ENCODE peak calls at places on chromosomes 3 and 15, in four cellular contexts. R, F, L and X are unnamed samples. For H3K4me1, the result is how much of the 10 kb centered on the place peaks cover.

GRCh38 chr15:74378853-74379252 is 11.4 kb upstream of the CYP11A1 start:
- DNase-seq in R (no peak), F (no peak), L (no peak), X (no peak)

GRCh38 chr3:98027084-98027445 is 8.1 kb downstream of the GABRR3 start:
- DNase-seq in F (no peak), R (no peak), L (no peak), X (no peak)

GRCh38 chr3:135084404-135084803 is 289.3 kb downstream of the EPHB1 start:
- DNase-seq in F (no peak), R (no peak), L (no peak), X (no peak)

GRCh38 chr3:39934696-39935095 is 125.3 kb downstream of the MYRIP start:
- DNase-seq in F (no peak), R (no peak), L (no peak), X (no peak)

GRCh38 chr3:190862209-190863118 is at the start of gene GMNC:
- DNase-seq in F (peak), L (peak), R (peak), X (peak)

GRCh38 chr15:41955807-41956525 is 16.4 kb downstream of the EHD4 start:
- DNase-seq in F (no peak), L (no peak), R (peak), X (no peak)

GRCh38 chr3:117914540-117914939 is 1120.1 kb downstream of the IGSF11 start:
- DNase-seq in L (no peak), F (no peak), R (no peak), X (no peak)

GRCh38 chr3:97269202-97269601 is 454.8 kb downstream of the EPHA6 start:
- DNase-seq in F (no peak), L (no peak), R (no peak), X (no peak)

GRCh38 chr3:32460031-32460749 is 42.5 kb downstream of the CMTM6 start:
- DNase-seq in F (no peak), R (no peak), L (no peak), X (no peak)

GRCh38 chr3:188320757-188321156 is 166.8 kb downstream of the LPP start:
- DNase-seq in F (no peak), L (no peak), R (no peak), X (no peak)

GRCh38 chr15:64284037-64284436 is 71.9 kb downstream of the CSNK1G1 start:
- DNase-seq in F (no peak), R (no peak), L (no peak), X (no peak)

DNA sequence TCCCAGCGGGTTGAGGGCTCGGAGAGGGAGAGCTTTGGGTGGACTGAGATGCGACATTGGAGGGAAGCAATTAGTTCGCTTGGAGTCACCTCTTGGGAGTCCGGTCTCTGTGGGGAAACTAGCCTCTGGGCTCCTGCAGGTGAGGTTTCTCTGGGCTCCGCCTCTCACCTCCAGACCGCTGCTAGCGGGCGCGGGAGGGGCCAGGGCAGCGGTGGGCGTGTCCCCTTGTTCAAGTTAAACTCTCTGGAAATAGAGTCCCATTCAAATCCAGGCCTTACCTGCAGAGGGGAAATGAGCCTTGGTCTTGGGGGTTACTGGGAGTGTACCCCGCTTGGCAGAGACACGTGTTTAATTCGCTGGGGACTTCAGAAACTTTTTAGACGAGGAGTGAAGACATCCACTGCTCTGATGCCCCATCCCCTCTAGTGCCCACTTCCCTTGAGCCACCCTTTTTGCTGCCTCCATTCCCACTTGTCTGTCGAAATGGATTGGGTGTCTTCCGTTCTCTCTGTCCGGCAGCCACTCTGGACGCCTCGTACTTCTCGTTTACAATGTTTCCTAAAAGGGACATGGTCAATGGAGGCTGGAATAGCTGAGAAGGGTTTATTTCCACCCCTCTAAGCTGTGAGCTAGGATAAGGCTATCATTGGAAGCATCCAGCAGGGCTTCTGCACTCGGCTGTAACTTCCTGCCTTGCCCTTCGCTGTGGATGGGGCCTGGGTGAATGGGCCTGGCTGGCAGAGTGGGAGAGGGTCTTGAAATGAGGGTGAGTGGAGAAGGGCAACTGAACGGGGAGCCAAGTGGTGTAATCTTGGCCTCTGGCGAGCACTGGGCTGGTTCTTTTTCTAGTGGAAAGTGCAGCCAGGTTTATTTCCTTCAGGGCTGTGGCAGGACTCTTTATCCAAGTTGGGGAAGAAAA is 1.1 kb downstream of the MITF start:
- DNase-seq in L (peak), F (peak), R (peak), X (no peak)
- H3K4me3 ChIP-seq in L (peak), F (peak), R (peak), X (peak)

DNA sequence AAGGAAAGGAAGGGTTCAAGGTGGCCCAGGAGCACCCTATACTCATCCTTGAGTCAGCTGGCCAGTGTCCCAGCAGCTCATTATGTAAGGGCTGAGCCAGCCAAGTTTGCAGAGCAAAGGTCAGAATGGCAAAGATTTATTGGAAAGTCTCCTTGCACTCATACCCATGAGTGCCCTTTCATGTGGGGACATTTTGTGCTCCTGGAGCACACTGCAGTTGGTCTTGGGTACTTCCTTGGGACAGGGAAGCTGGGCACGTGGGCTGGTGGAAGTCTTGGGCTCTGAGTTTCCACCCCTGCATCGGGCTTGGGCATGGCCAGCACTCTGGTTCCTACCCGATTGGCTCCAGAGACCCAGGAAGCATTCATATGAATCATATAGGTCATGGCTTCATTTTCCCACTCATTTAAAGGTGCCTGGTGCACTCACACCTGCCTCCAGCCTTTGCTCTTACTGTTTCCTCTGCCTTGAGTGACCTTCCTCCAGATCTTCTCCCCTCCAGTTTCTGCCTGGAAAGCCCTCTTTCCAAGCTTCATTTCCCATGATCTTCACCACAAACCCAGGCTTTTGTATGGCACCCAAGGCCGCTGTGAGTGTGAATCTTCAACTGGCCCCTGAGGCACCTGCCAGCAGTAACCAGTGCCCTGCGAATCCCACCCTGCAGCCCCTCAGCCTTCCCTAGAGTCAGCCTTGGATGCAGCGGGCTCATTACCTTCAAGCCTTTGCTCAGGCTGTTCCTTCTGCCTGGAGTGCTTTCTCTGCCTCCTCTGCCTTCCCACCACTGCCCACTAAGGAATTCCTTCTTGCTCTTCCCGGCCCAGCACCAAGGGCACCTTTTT is 10.5 kb upstream of the PRKCD start:
- DNase-seq in R (peak), L (peak), F (no peak), X (peak)
- H3K4me1 ChIP-seq in R (half or more), L (under half), F (under half), X (under half)

DNA sequence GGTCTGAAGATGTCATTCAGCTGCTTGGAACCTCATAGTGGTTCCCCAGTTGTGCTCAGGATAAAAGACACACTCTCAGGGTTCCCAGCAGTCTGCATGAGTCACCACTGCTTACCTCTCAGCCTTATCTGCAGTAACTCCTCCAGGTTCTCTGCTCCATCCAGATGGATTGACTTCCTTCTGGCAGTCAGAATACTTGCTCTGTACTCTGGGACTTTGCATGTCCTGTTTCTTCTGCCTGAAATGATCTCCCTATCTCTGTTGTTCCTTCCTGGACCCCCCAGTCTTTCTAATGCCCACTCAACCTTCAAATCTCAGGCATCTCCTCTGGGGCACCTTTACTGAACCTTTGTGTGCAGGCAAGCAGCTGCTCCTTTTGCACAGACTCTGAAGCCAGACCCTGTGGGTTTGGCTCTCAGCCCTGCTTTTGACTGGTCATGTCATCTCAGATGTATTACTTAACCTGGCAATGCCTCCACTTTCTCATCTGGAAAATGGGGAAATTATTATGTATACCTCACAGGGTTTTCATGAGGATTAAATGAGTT is 38.4 kb downstream of the ITPR1 start:
- DNase-seq in F (no peak), R (no peak), L (no peak), X (no peak)
- H3K27ac ChIP-seq in F (no peak), R (no peak), L (no peak), X (no peak)

GRCh38 chr15:70133781-70134180 is 36.1 kb upstream of the TLE3 start:
- DNase-seq in F (no peak), L (no peak), R (no peak), X (no peak)
- H3K4me3 ChIP-seq in F (no peak), L (no peak), R (no peak), X (no peak)

DNA sequence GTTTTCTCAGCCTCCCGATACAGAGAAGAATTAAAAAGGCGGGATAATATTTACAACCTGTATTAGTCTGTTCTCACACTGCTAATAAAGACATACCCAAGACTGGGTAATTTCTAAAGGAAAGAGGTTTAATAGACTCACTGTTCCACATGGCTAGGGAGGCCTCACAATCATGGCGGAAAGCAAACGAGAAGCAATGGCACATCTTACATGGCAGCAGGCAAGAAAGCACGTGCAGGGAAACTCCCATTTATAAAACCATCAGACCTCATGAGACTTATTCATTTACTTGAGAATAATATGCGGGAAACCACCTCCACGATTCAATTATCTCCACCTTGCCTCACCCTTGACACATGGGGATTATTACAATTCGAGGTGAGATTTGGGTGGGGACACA is 27.5 kb upstream of the RPL39L start:
- DNase-seq in F (no peak), L (no peak), R (no peak), X (no peak)
- H3K4me1 ChIP-seq in F (under half), L (under half), R (under half), X (under half)

GRCh38 chr3:194582196-194582905 is 50.9 kb downstream of the TMEM44 start:
- DNase-seq in R (no peak), L (no peak), F (no peak), X (no peak)

GRCh38 chr3:194584435-194584776 is 48.8 kb downstream of the TMEM44 start:
- DNase-seq in F (no peak), R (no peak), L (no peak), X (no peak)

GRCh38 chr3:194585880-194586281 is 47.3 kb downstream of the TMEM44 start:
- DNase-seq in R (no peak), L (no peak), F (no peak), X (no peak)

GRCh38 chr3:194586839-194587238 is 46.4 kb downstream of the TMEM44 start:
- DNase-seq in L (no peak), R (no peak), F (no peak), X (no peak)

GRCh38 chr3:194584866-194585265 is 48.4 kb downstream of the TMEM44 start:
- DNase-seq in R (no peak), L (no peak), F (no peak), X (no peak)
- H3K27ac ChIP-seq in R (no peak), L (peak), F (no peak), X (no peak)

GRCh38 chr15:37105795-37106333 is 5.5 kb upstream of the MEIS2 start:
- DNase-seq in F (no peak), L (no peak), R (no peak), X (no peak)
- H3K4me3 ChIP-seq in F (no peak), L (no peak), R (no peak), X (no peak)

DNA sequence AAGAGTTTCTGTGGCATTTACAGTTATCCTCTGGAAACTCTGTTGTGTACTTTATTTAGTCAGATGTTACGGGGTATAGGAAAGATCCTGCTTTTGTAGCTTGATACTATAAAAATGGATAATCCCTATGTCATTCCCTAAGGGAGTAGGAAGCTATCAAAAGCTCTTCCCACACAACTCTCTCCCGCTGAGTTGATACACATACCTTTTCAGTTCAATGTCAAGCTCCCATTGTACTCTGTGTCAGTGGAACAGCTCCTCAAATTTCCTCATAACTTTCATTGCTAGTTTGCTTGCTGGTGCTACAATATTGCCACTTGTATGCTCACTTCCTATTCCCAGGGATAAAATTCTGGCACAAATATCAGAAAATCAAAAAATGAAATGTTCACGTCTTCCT is 893.3 kb upstream of the GBE1 start:
- DNase-seq in F (no peak), R (no peak), L (no peak), X (no peak)
- H3K4me1 ChIP-seq in F (under half), R (under half), L (under half), X (under half)

DNA sequence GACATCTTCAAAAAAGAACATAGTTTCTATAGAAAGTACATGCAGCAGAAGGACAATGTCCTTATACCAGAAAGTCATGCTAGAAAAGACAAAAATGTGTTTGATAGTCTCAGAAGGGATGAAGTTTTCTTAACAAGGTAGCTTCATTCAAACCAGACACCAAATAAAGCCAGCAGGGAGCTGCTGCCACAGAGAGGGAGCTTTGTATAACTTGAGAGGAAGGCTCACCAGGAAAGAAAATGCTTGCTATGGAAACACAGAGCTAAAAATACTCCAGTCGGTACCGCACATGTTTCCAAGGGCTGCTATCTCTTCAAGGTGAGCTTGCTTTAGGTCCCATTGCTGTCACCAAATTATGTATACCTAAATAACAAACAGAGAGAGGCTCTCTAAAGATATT is 1074.8 kb upstream of the ALCAM start:
- DNase-seq in R (no peak), F (no peak), L (no peak), X (no peak)
- H3K27ac ChIP-seq in R (no peak), F (peak), L (no peak), X (no peak)